ENCODE peak calls at places on chromosomes 5 and 9, in five cellular contexts. One of them, this sample, is unnamed.

GRCh38 chr9:35515766-35516165 is 25.9 kb downstream of the RUSC2 start:
- DNase-seq in K562: no peak
- DNase-seq in GM12878: no peak
- DNase-seq in HepG2: no peak
- DNase-seq in SK-N-SH: no peak
- DNase-seq in this sample: no peak

GRCh38 chr5:135497971-135498661 is 37.6 kb downstream of the NEUROG1 start:
- DNase-seq in K562: no peak
- DNase-seq in GM12878: no peak
- DNase-seq in HepG2: no peak
- DNase-seq in SK-N-SH: no peak
- DNase-seq in this sample: no peak

GRCh38 chr5:35436441-35437057 is 181.1 kb upstream of the SPEF2 start:
- DNase-seq in K562: peak; percentile 11
- DNase-seq in GM12878: no peak
- DNase-seq in HepG2: peak; percentile 47
- DNase-seq in SK-N-SH: peak; percentile 23
- DNase-seq in this sample: peak; percentile 25

GRCh38 chr5:126339215-126339805 is 83.9 kb upstream of the GRAMD2B start:
- DNase-seq in K562: peak; percentile 58
- DNase-seq in GM12878: no peak
- DNase-seq in HepG2: peak; percentile 61
- DNase-seq in SK-N-SH: peak; percentile 47
- DNase-seq in this sample: peak; percentile 45

GRCh38 chr5:78265163-78265562 is 29.3 kb downstream of the AP3B1 start:
- DNase-seq in K562: no peak
- DNase-seq in GM12878: no peak
- DNase-seq in HepG2: no peak
- DNase-seq in SK-N-SH: no peak
- DNase-seq in this sample: no peak

GRCh38 chr5:39486361-39486760 is 61.6 kb upstream of the DAB2 start:
- DNase-seq in K562: no peak
- DNase-seq in GM12878: no peak
- DNase-seq in HepG2: no peak
- DNase-seq in SK-N-SH: no peak
- DNase-seq in this sample: no peak

GRCh38 chr9:131629827-131630205 is 84.5 kb downstream of the PRRT1B start:
- DNase-seq in K562: no peak
- DNase-seq in GM12878: no peak
- DNase-seq in HepG2: no peak
- DNase-seq in SK-N-SH: no peak
- DNase-seq in this sample: no peak

GRCh38 chr9:105138306-105138801 is 106.1 kb upstream of the SLC44A1 start:
- DNase-seq in K562: no peak
- DNase-seq in GM12878: no peak
- DNase-seq in HepG2: peak; percentile 28
- DNase-seq in SK-N-SH: no peak
- DNase-seq in this sample: no peak

GRCh38 chr5:179187681-179188575 is 127.8 kb downstream of the ZNF354C start:
- DNase-seq in K562: no peak
- DNase-seq in GM12878: no peak
- DNase-seq in HepG2: no peak
- DNase-seq in SK-N-SH: no peak
- DNase-seq in this sample: no peak

GRCh38 chr9:129561594-129562281 is 59.2 kb downstream of the C9orf50 start:
- DNase-seq in K562: no peak
- DNase-seq in GM12878: no peak
- DNase-seq in HepG2: no peak
- DNase-seq in SK-N-SH: no peak
- DNase-seq in this sample: no peak

GRCh38 chr9:113578877-113579269 is 115.3 kb downstream of the RGS3 start:
- DNase-seq in K562: peak; percentile 36
- DNase-seq in GM12878: peak; percentile 88
- DNase-seq in HepG2: no peak
- DNase-seq in SK-N-SH: peak; percentile 60
- DNase-seq in this sample: no peak

GRCh38 chr9:136083558-136084190 is 11.4 kb downstream of the NACC2 start:
- DNase-seq in K562: no peak
- DNase-seq in GM12878: no peak
- DNase-seq in HepG2: no peak
- DNase-seq in SK-N-SH: peak; percentile 15
- DNase-seq in this sample: no peak

GRCh38 chr5:96780626-96781025 is 27.1 kb downstream of the ERAP1 start:
- DNase-seq in K562: no peak
- DNase-seq in GM12878: no peak
- DNase-seq in HepG2: no peak
- DNase-seq in SK-N-SH: no peak
- DNase-seq in this sample: no peak

GRCh38 chr5:52672459-52672858 is 115.3 kb upstream of the ITGA1 start:
- DNase-seq in K562: no peak
- DNase-seq in GM12878: no peak
- DNase-seq in HepG2: no peak
- DNase-seq in SK-N-SH: no peak
- DNase-seq in this sample: no peak

GRCh38 chr9:121282309-121283071 is 14.5 kb downstream of the GSN start:
- DNase-seq in K562: no peak
- DNase-seq in GM12878: no peak
- DNase-seq in HepG2: no peak
- DNase-seq in SK-N-SH: no peak
- DNase-seq in this sample: no peak

GRCh38 chr5:111227805-111228204 is 3.6 kb downstream of the CAMK4 start:
- DNase-seq in K562: no peak
- DNase-seq in GM12878: no peak
- DNase-seq in HepG2: no peak
- DNase-seq in SK-N-SH: peak; percentile 37
- DNase-seq in this sample: no peak

GRCh38 chr9:84659273-84659672 is 10.3 kb upstream of the NTRK2 start:
- DNase-seq in K562: no peak
- DNase-seq in GM12878: no peak
- DNase-seq in HepG2: no peak
- DNase-seq in SK-N-SH: no peak
- DNase-seq in this sample: no peak

GRCh38 chr5:131639148-131639547 is 4.1 kb upstream of the RAPGEF6 start:
- DNase-seq in K562: no peak
- DNase-seq in GM12878: no peak
- DNase-seq in HepG2: no peak
- DNase-seq in SK-N-SH: no peak
- DNase-seq in this sample: no peak

GRCh38 chr9:12775373-12775962 is 648 bp downstream of the LURAP1L start:
- DNase-seq in K562: peak; percentile 3
- DNase-seq in GM12878: no peak
- DNase-seq in HepG2: no peak
- DNase-seq in SK-N-SH: peak; percentile 69
- DNase-seq in this sample: peak; percentile 9

GRCh38 chr9:114551750-114552685 is 35.6 kb upstream of the ATP6V1G1 start:
- DNase-seq in K562: peak; percentile 71
- DNase-seq in GM12878: no peak
- DNase-seq in HepG2: peak; percentile 69
- DNase-seq in SK-N-SH: peak; percentile 26
- DNase-seq in this sample: peak; percentile 77

GRCh38 chr9:83473488-83473971 is 64.7 kb downstream of the FRMD3 start:
- DNase-seq in K562: no peak
- DNase-seq in GM12878: peak; percentile 28
- DNase-seq in HepG2: no peak
- DNase-seq in SK-N-SH: no peak
- DNase-seq in this sample: no peak

GRCh38 chr9:126125177-126125576 is 201.5 kb upstream of the MVB12B start:
- DNase-seq in K562: no peak
- DNase-seq in GM12878: no peak
- DNase-seq in HepG2: no peak
- DNase-seq in SK-N-SH: no peak
- DNase-seq in this sample: no peak

GRCh38 chr9:125632321-125633115 is 74.5 kb downstream of the MAPKAP1 start:
- DNase-seq in K562: peak; percentile 17
- DNase-seq in GM12878: peak; percentile 99
- DNase-seq in HepG2: peak; percentile 92
- DNase-seq in SK-N-SH: no peak
- DNase-seq in this sample: no peak

GRCh38 chr5:71887680-71888079 is 168.6 kb downstream of the CARTPT start:
- DNase-seq in K562: peak; percentile 70
- DNase-seq in GM12878: peak; percentile 75
- DNase-seq in HepG2: peak; percentile 70
- DNase-seq in SK-N-SH: peak; percentile 44
- DNase-seq in this sample: peak; percentile 39

GRCh38 chr9:114156658-114157421 is 1.5 kb downstream of the COL27A1 start:
- DNase-seq in K562: no peak
- DNase-seq in GM12878: no peak
- DNase-seq in HepG2: no peak
- DNase-seq in SK-N-SH: peak; percentile 73
- DNase-seq in this sample: peak; percentile 33

GRCh38 chr5:111530298-111530740 is 18.0 kb upstream of the STARD4 start:
- DNase-seq in K562: peak; percentile 63
- DNase-seq in GM12878: peak; percentile 57
- DNase-seq in HepG2: peak; percentile 15
- DNase-seq in SK-N-SH: no peak
- DNase-seq in this sample: no peak

GRCh38 chr5:146667633-146668032 is 151.6 kb upstream of the GPR151 start:
- DNase-seq in K562: no peak
- DNase-seq in GM12878: no peak
- DNase-seq in HepG2: no peak
- DNase-seq in SK-N-SH: no peak
- DNase-seq in this sample: no peak

GRCh38 chr5:141668601-141669265 is 13.3 kb downstream of the ARAP3 start:
- DNase-seq in K562: no peak
- DNase-seq in GM12878: no peak
- DNase-seq in HepG2: no peak
- DNase-seq in SK-N-SH: no peak
- DNase-seq in this sample: no peak

DNA sequence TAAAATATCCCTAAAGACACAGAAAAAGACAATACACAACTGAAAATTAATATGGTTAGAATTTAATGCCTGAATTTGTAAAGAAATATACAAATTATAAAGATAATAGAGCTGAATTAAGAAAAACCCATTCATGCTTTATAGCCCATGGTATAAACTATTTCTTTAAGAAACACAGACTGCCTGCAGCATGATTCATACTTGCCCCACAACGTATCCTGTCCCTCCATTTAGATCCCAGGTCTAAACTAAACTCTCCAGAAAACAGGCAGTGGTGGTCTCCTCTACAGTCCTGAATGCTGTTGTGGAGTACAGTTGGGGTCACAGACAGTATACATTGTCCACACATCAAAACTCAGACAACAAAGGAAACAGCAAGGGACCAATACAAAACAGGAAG is 24.8 kb downstream of the IL6ST start:
- DNase-seq in K562: no peak
- DNase-seq in GM12878: no peak
- DNase-seq in HepG2: no peak
- DNase-seq in SK-N-SH: no peak
- DNase-seq in this sample: no peak
- TF ChIP-seq FOXM1 in K562: no peak
- TF ChIP-seq FOXM1 in GM12878: no peak
- TF ChIP-seq FOXM1 in HepG2: no peak
- TF ChIP-seq FOXM1 in SK-N-SH: no peak
- TF ChIP-seq FOXM1 in this sample: no peak

GRCh38 chr5:129460951-129461815 is 1.1 kb downstream of the ADAMTS19 start:
- DNase-seq in K562: peak; percentile 12
- DNase-seq in GM12878: no peak
- DNase-seq in HepG2: no peak
- DNase-seq in SK-N-SH: peak; percentile 71
- DNase-seq in this sample: peak; percentile 77
- TF ChIP-seq FOXM1 in K562: no peak
- TF ChIP-seq FOXM1 in GM12878: no peak
- TF ChIP-seq FOXM1 in HepG2: no peak
- TF ChIP-seq FOXM1 in SK-N-SH: no peak
- TF ChIP-seq FOXM1 in this sample: peak; percentile 21

DNA sequence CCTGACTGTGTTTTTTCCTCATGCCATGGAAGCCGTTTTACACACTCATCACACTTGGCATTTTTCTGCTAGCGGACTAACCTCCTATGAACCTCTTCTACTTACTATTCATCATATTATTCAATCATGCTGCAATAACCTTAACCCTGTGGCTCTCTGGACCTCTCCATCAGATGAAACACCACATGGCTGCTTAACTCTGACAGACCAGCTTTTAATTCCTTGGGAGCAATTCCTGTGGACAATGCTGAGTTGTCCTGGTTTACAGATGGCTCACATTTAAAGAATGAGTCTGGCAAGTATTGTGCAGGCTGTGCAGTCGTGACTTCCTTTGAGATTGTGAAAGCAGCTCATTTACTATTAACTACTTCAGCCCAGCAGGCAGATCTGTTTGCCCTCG is 9.0 kb downstream of the OR1J1 start:
- DNase-seq in K562: no peak
- DNase-seq in GM12878: no peak
- DNase-seq in HepG2: no peak
- DNase-seq in SK-N-SH: no peak
- DNase-seq in this sample: no peak
- TF ChIP-seq FOXM1 in K562: no peak
- TF ChIP-seq FOXM1 in GM12878: no peak
- TF ChIP-seq FOXM1 in HepG2: no peak
- TF ChIP-seq FOXM1 in SK-N-SH: no peak
- TF ChIP-seq FOXM1 in this sample: no peak

DNA sequence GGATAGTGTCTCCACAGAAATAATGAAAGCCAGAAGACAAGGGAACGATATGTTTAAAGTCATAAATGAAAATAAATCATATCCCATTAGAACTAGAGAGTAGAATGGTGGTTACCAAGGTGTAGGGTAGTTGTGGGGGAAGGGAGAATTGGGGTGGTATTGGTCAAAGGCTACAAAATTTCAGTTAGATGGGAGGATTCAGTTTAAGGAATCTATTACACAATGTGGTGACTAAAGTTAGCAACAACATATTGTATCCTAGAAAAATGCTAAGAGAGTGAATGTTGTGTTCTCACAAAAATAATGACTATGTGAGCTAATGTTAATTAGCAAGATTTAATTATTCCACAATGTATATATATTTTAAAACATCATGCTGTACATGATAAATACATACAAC is 27.8 kb upstream of the LARP1 start:
- DNase-seq in K562: no peak
- DNase-seq in GM12878: no peak
- DNase-seq in HepG2: no peak
- DNase-seq in SK-N-SH: no peak
- DNase-seq in this sample: no peak
- TF ChIP-seq FOXM1 in K562: no peak
- TF ChIP-seq FOXM1 in GM12878: no peak
- TF ChIP-seq FOXM1 in HepG2: no peak
- TF ChIP-seq FOXM1 in SK-N-SH: no peak
- TF ChIP-seq FOXM1 in this sample: no peak

GRCh38 chr5:16935271-16936149 is 578 bp downstream of the MYO10 start:
- DNase-seq in K562: no peak
- DNase-seq in GM12878: no peak
- DNase-seq in HepG2: no peak
- DNase-seq in SK-N-SH: peak; percentile 54
- DNase-seq in this sample: peak; percentile 20
- TF ChIP-seq FOXM1 in K562: no peak
- TF ChIP-seq FOXM1 in GM12878: no peak
- TF ChIP-seq FOXM1 in HepG2: no peak
- TF ChIP-seq FOXM1 in SK-N-SH: no peak
- TF ChIP-seq FOXM1 in this sample: no peak

This sample was measured in HEK293T.